ENCODE peak calls at places on chromosomes 6 and 20, in four cellular contexts. One of them, this sample, is unnamed.
A peak's percentile ranks its signal among the peaks of the same experiment; 100 is the strongest.

GRCh38 chr20:56527521-56527920 is 3.0 kb downstream of the FAM209A start:
- DNase-seq in GM12878: no peak
- DNase-seq in K562: no peak
- DNase-seq in HL-60: no peak
- DNase-seq in this sample: no peak

GRCh38 chr6:45676376-45676775 is 298.6 kb upstream of the SUPT3H start:
- DNase-seq in HL-60: no peak
- DNase-seq in GM12878: no peak
- DNase-seq in K562: no peak
- DNase-seq in this sample: no peak

GRCh38 chr6:114253431-114253830 is 89.4 kb downstream of the HS3ST5 start:
- DNase-seq in HL-60: no peak
- DNase-seq in K562: no peak
- DNase-seq in GM12878: no peak
- DNase-seq in this sample: no peak

GRCh38 chr20:49812463-49813304 is at the start of gene SLC9A8:
- DNase-seq in HL-60: peak; percentile 89
- DNase-seq in K562: peak; percentile 95
- DNase-seq in GM12878: peak; percentile 78
- DNase-seq in this sample: peak; percentile 71

GRCh38 chr6:136405410-136406029 is 115.9 kb upstream of the BCLAF1 start:
- DNase-seq in GM12878: no peak
- DNase-seq in HL-60: peak; percentile 68
- DNase-seq in K562: no peak
- DNase-seq in this sample: no peak

GRCh38 chr6:65989676-65990075 is 282.6 kb upstream of the EYS start:
- DNase-seq in K562: no peak
- DNase-seq in HL-60: no peak
- DNase-seq in GM12878: no peak
- DNase-seq in this sample: no peak

GRCh38 chr20:53708129-53708968 is 114.7 kb upstream of the ZNF217 start:
- DNase-seq in GM12878: peak; percentile 94
- DNase-seq in K562: no peak
- DNase-seq in HL-60: peak; percentile 49
- DNase-seq in this sample: no peak

GRCh38 chr20:19335341-19335740 is 122.9 kb downstream of the SLC24A3 start:
- DNase-seq in GM12878: no peak
- DNase-seq in HL-60: no peak
- DNase-seq in K562: no peak
- DNase-seq in this sample: no peak

GRCh38 chr6:84618046-84618752 is 146.2 kb downstream of the TBX18 start:
- DNase-seq in HL-60: no peak
- DNase-seq in K562: no peak
- DNase-seq in GM12878: no peak
- DNase-seq in this sample: no peak

GRCh38 chr6:75230484-75231325 is 12.9 kb downstream of the COX7A2 start:
- DNase-seq in K562: peak; percentile 41
- DNase-seq in GM12878: no peak
- DNase-seq in HL-60: no peak
- DNase-seq in this sample: no peak

GRCh38 chr6:41488392-41489129 is 57.6 kb upstream of the FOXP4 start:
- DNase-seq in K562: no peak
- DNase-seq in GM12878: peak; percentile 42
- DNase-seq in HL-60: peak; percentile 18
- DNase-seq in this sample: no peak

GRCh38 chr6:3638662-3639061 is 112.9 kb downstream of the PXDC1 start:
- DNase-seq in HL-60: no peak
- DNase-seq in K562: no peak
- DNase-seq in GM12878: no peak
- DNase-seq in this sample: no peak

GRCh38 chr6:169229611-169230321 is 23.9 kb downstream of the THBS2 start:
- DNase-seq in K562: no peak
- DNase-seq in HL-60: no peak
- DNase-seq in GM12878: no peak
- DNase-seq in this sample: no peak

GRCh38 chr6:32947552-32948465 is 5.1 kb downstream of the HLA-DMA start:
- DNase-seq in K562: no peak
- DNase-seq in GM12878: peak; percentile 56
- DNase-seq in HL-60: peak; percentile 72
- DNase-seq in this sample: no peak

GRCh38 chr6:21597706-21598273 is 4.2 kb downstream of the SOX4 start:
- DNase-seq in HL-60: no peak
- DNase-seq in GM12878: no peak
- DNase-seq in K562: no peak
- DNase-seq in this sample: no peak

GRCh38 chr6:54987906-54988305 is 141.3 kb downstream of the FAM83B start:
- DNase-seq in GM12878: no peak
- DNase-seq in K562: no peak
- DNase-seq in HL-60: no peak
- DNase-seq in this sample: no peak

GRCh38 chr6:19972221-19972620 is 135.1 kb downstream of the ID4 start:
- DNase-seq in K562: no peak
- DNase-seq in GM12878: no peak
- DNase-seq in HL-60: no peak
- DNase-seq in this sample: no peak

GRCh38 chr20:19828233-19828632 is 70.2 kb downstream of the RIN2 start:
- DNase-seq in HL-60: peak; percentile 9
- DNase-seq in K562: no peak
- DNase-seq in GM12878: peak; percentile 68
- DNase-seq in this sample: peak; percentile 45

GRCh38 chr6:153170511-153170910 is 39.4 kb upstream of the RGS17 start:
- DNase-seq in K562: no peak
- DNase-seq in GM12878: no peak
- DNase-seq in HL-60: no peak
- DNase-seq in this sample: no peak

GRCh38 chr6:124968401-124968800 is 6.2 kb downstream of the RNF217 start:
- DNase-seq in HL-60: no peak
- DNase-seq in GM12878: no peak
- DNase-seq in K562: no peak
- DNase-seq in this sample: no peak

GRCh38 chr20:33043731-33044181 is 9.9 kb upstream of the BPIFB3 start:
- DNase-seq in GM12878: no peak
- DNase-seq in K562: no peak
- DNase-seq in HL-60: no peak
- DNase-seq in this sample: no peak

GRCh38 chr6:4256969-4257368 is 121.6 kb upstream of the ECI2 start:
- DNase-seq in HL-60: no peak
- DNase-seq in GM12878: no peak
- DNase-seq in K562: peak; percentile 32
- DNase-seq in this sample: no peak

GRCh38 chr6:15308445-15309213 is 62.8 kb downstream of the JARID2 start:
- DNase-seq in K562: no peak
- DNase-seq in HL-60: peak; percentile 31
- DNase-seq in GM12878: no peak
- DNase-seq in this sample: no peak

GRCh38 chr6:149363154-149363553 is 36.9 kb upstream of the SUMO4 start:
- DNase-seq in GM12878: no peak
- DNase-seq in HL-60: no peak
- DNase-seq in K562: no peak
- DNase-seq in this sample: no peak

GRCh38 chr20:36315545-36316351 is 9.6 kb downstream of the DLGAP4 start:
- DNase-seq in HL-60: no peak
- DNase-seq in GM12878: no peak
- DNase-seq in K562: no peak
- DNase-seq in this sample: no peak

GRCh38 chr6:128507337-128508310 is 12.8 kb downstream of the PTPRK start:
- DNase-seq in GM12878: no peak
- DNase-seq in HL-60: no peak
- DNase-seq in K562: no peak
- DNase-seq in this sample: no peak

GRCh38 chr20:63896136-63896890 is 1.4 kb downstream of the DNAJC5 start:
- DNase-seq in HL-60: peak; percentile 82
- DNase-seq in K562: peak; percentile 33
- DNase-seq in GM12878: no peak
- DNase-seq in this sample: no peak
- TF ChIP-seq SPI1 in HL-60: peak; percentile 86
- TF ChIP-seq SPI1 in K562: peak; percentile 74
- TF ChIP-seq SPI1 in GM12878: peak; percentile 74
- TF ChIP-seq SPI1 in this sample: peak; percentile 68

GRCh38 chr6:79230149-79230548 is 4.3 kb downstream of the HMGN3 start:
- DNase-seq in GM12878: no peak
- DNase-seq in K562: no peak
- DNase-seq in HL-60: no peak
- DNase-seq in this sample: no peak
- TF ChIP-seq SPI1 in GM12878: no peak
- TF ChIP-seq SPI1 in K562: no peak
- TF ChIP-seq SPI1 in HL-60: no peak
- TF ChIP-seq SPI1 in this sample: no peak

GRCh38 chr6:1659816-1660215 is 50.1 kb downstream of the FOXC1 start:
- DNase-seq in GM12878: no peak
- DNase-seq in K562: no peak
- DNase-seq in HL-60: peak; percentile 56
- DNase-seq in this sample: no peak

GRCh38 chr6:1657116-1657776 is 47.5 kb downstream of the FOXC1 start:
- DNase-seq in GM12878: no peak
- DNase-seq in HL-60: no peak
- DNase-seq in K562: no peak
- DNase-seq in this sample: no peak

GRCh38 chr6:1654095-1654494 is 44.4 kb downstream of the FOXC1 start:
- DNase-seq in GM12878: no peak
- DNase-seq in K562: no peak
- DNase-seq in HL-60: no peak
- DNase-seq in this sample: no peak

GRCh38 chr6:1662532-1662931 is 52.8 kb downstream of the FOXC1 start:
- DNase-seq in GM12878: no peak
- DNase-seq in K562: no peak
- DNase-seq in HL-60: no peak
- DNase-seq in this sample: no peak

DNA sequence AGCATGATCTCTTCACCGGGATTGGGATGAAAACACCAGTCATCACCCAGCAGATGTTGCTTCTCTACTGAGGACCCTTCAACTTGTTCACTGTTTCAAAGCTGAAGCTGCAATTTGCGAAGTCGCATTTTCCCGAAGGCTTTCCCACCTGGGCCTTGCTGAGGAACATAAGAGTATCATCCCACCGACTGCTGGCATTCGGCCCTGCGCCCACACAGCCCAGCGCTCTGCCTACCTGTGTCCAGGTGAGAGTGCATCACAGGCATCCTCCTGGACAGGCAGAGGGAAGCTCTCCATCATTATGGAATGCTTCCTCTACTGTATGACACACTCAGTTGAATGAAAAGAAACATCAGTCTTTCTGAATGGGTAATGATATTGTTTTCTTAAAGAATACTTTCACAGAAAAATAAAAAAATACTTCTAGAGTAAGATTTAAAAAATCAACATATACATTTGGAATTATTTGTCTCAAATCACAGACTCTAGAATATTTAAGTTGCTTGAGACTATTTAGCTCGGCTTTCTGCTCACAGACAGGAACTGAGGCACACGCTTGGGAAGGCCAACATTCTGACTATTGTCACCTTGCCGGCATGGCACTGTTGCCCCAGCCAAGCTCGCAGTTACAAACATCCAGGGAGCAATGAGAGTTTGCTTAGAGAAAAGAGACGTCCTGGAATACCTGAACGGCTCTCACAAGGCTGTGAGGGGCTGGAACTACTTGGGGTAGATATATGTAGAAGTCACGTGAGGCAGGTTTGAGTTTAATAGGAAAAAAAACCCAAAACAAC is 48.7 kb downstream of the FOXC1 start:
- DNase-seq in GM12878: no peak
- DNase-seq in K562: no peak
- DNase-seq in HL-60: no peak
- DNase-seq in this sample: no peak
- TF ChIP-seq SPI1 in GM12878: no peak
- TF ChIP-seq SPI1 in K562: no peak
- TF ChIP-seq SPI1 in HL-60: no peak
- TF ChIP-seq SPI1 in this sample: no peak

DNA sequence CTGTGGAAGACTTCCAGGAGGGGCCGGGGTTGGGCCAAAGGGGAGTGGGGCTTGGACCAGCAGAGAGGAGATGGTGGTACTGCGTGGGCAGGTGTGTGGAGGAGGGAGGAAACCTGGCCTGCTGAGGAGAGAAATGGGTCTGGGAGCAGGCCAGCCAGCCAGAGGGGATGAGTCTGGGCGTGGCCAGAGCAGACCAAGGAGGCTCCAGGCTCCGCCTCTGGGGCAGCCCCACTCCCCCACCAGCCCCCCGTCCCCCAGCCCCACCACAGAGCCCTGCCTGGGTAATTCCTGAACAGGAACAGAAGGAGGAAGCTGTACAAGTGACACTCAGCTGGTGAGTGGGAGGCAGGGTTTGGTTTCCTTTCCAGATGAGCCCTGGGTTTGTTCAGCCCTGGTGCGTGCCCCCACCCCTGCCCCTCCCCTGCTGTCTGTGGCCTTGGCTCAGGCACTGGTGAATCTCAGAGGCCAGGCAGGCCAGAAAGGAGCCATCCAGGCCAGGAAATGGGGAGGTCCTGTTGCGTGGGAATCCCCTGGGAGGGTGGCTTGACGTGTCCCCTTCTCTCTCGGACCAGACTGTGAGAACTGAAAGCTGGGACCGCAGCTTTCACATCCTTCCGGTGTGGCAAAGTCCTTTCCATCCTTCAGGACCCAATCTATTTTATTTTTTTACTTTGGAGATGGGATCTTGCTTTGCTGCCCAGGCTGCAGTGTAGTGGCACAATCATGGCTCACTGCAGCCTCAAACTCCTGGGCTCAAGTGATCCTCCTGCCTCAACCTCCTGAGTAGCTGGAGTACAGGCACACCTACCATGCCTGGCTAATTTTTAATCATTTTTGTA is 9.4 kb upstream of the SRC start:
- DNase-seq in HL-60: peak; percentile 91
- DNase-seq in K562: peak; percentile 73
- DNase-seq in GM12878: peak; percentile 94
- DNase-seq in this sample: peak; percentile 76
- TF ChIP-seq SPI1 in HL-60: peak; percentile 51
- TF ChIP-seq SPI1 in K562: no peak
- TF ChIP-seq SPI1 in GM12878: peak; percentile 61
- TF ChIP-seq SPI1 in this sample: peak; percentile 74

DNA sequence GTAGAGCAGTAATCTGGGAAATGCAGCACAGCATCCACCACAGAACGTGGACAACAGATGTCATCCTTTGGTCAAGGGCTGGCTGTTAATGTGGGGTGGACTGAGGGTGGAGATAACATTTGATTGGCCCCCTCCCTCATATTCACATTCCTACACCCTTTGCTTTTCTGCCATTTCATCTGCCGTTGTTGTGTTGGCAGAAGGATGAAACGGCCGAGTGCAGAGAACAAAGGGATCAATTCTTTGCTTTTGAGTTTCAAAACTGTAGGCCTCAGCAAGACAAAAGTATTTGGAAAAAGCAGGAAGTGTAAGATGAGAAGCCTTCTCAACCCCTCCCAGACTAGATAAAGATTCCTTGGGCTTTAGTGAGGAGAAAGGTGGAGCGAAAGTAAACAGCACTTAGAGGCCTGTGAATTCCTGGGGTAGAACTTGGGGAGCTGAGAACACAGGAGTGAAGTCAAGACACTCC is 74.2 kb upstream of the PHIP start:
- DNase-seq in HL-60: no peak
- DNase-seq in GM12878: no peak
- DNase-seq in K562: no peak
- DNase-seq in this sample: no peak
- TF ChIP-seq SPI1 in HL-60: no peak
- TF ChIP-seq SPI1 in GM12878: no peak
- TF ChIP-seq SPI1 in K562: peak; percentile 29
- TF ChIP-seq SPI1 in this sample: no peak